ENCODE peak calls at places on chromosomes 12 and 14, in six cellular contexts. One of them, this sample, is unnamed. For H3K4me1, the result is how much of the 10 kb centered on the place peaks cover.

GRCh38 chr12:1832801-1833595 is 12.6 kb downstream of the LRTM2 start:
- DNase-seq in ovary: no peak
- DNase-seq in testis: no peak
- DNase-seq in uterus: no peak
- DNase-seq in A549: no peak
- DNase-seq in transverse colon: no peak
- DNase-seq in this sample: no peak

GRCh38 chr12:7060353-7060954 is at the start of gene C1S:
- DNase-seq in transverse colon: peak
- DNase-seq in uterus: peak
- DNase-seq in ovary: peak
- DNase-seq in A549: peak
- DNase-seq in testis: peak
- DNase-seq in this sample: peak

GRCh38 chr12:40788276-40788675 is 96.0 kb downstream of the CNTN1 start:
- DNase-seq in testis: no peak
- DNase-seq in transverse colon: no peak
- DNase-seq in uterus: no peak
- DNase-seq in ovary: no peak
- DNase-seq in A549: no peak
- DNase-seq in this sample: no peak

GRCh38 chr12:66859751-66860440 is 181.0 kb upstream of the GRIP1 start:
- DNase-seq in transverse colon: no peak
- DNase-seq in testis: peak
- DNase-seq in A549: no peak
- DNase-seq in uterus: no peak
- DNase-seq in ovary: no peak
- DNase-seq in this sample: no peak

GRCh38 chr12:27208414-27208750 is 35.7 kb upstream of the STK38L start:
- DNase-seq in A549: no peak
- DNase-seq in transverse colon: no peak
- DNase-seq in testis: no peak
- DNase-seq in ovary: no peak
- DNase-seq in uterus: no peak
- DNase-seq in this sample: no peak

GRCh38 chr12:49026678-49027480 is 8.3 kb upstream of the PRKAG1 start:
- DNase-seq in transverse colon: peak
- DNase-seq in ovary: no peak
- DNase-seq in testis: no peak
- DNase-seq in A549: no peak
- DNase-seq in uterus: peak
- DNase-seq in this sample: no peak

GRCh38 chr12:104720346-104721064 is 237.6 kb downstream of the SLC41A2 start:
- DNase-seq in ovary: no peak
- DNase-seq in testis: peak
- DNase-seq in A549: no peak
- DNase-seq in uterus: no peak
- DNase-seq in transverse colon: peak
- DNase-seq in this sample: no peak

GRCh38 chr12:111570090-111570961 is 28.8 kb downstream of the ATXN2 start:
- DNase-seq in A549: peak
- DNase-seq in testis: no peak
- DNase-seq in transverse colon: no peak
- DNase-seq in ovary: no peak
- DNase-seq in uterus: no peak
- DNase-seq in this sample: no peak

GRCh38 chr12:10184261-10184843 is 5.5 kb downstream of the TMEM52B start:
- DNase-seq in uterus: no peak
- DNase-seq in testis: no peak
- DNase-seq in ovary: no peak
- DNase-seq in A549: no peak
- DNase-seq in transverse colon: no peak
- DNase-seq in this sample: no peak

GRCh38 chr14:94936411-94936892 is 166.5 kb upstream of the GSC start:
- DNase-seq in ovary: peak
- DNase-seq in testis: peak
- DNase-seq in transverse colon: peak
- DNase-seq in A549: no peak
- DNase-seq in uterus: peak
- DNase-seq in this sample: no peak

GRCh38 chr14:104429291-104429861 is 150.2 kb upstream of the C14orf180 start:
- DNase-seq in ovary: no peak
- DNase-seq in uterus: no peak
- DNase-seq in transverse colon: no peak
- DNase-seq in A549: no peak
- DNase-seq in testis: no peak
- DNase-seq in this sample: peak

GRCh38 chr14:69535230-69535848 is 39.3 kb downstream of the CCDC177 start:
- DNase-seq in testis: peak
- DNase-seq in A549: peak
- DNase-seq in transverse colon: peak
- DNase-seq in ovary: no peak
- DNase-seq in uterus: no peak
- DNase-seq in this sample: no peak

GRCh38 chr12:55682087-55682796 is 25.5 kb downstream of the ITGA7 start:
- DNase-seq in A549: peak
- DNase-seq in uterus: no peak
- DNase-seq in ovary: no peak
- DNase-seq in transverse colon: no peak
- DNase-seq in testis: no peak
- DNase-seq in this sample: no peak

GRCh38 chr12:74349925-74350324 is 187.7 kb upstream of the ATXN7L3B start:
- DNase-seq in uterus: no peak
- DNase-seq in testis: peak
- DNase-seq in transverse colon: no peak
- DNase-seq in A549: no peak
- DNase-seq in ovary: no peak
- DNase-seq in this sample: no peak

GRCh38 chr14:92259613-92260357 is 63.2 kb upstream of the SLC24A4 start:
- DNase-seq in A549: no peak
- DNase-seq in transverse colon: no peak
- DNase-seq in testis: no peak
- DNase-seq in ovary: no peak
- DNase-seq in uterus: no peak
- DNase-seq in this sample: no peak

GRCh38 chr14:101072945-101073597 is 169.5 kb upstream of the RTL1 start:
- DNase-seq in transverse colon: peak
- DNase-seq in uterus: peak
- DNase-seq in A549: peak
- DNase-seq in ovary: peak
- DNase-seq in testis: peak
- DNase-seq in this sample: peak

GRCh38 chr12:93060666-93061413 is 131.7 kb upstream of the EEA1 start:
- DNase-seq in testis: peak
- DNase-seq in uterus: peak
- DNase-seq in transverse colon: no peak
- DNase-seq in ovary: peak
- DNase-seq in A549: no peak
- DNase-seq in this sample: no peak

GRCh38 chr14:37056473-37056872 is 115.9 kb downstream of the SLC25A21 start:
- DNase-seq in A549: peak
- DNase-seq in testis: peak
- DNase-seq in uterus: no peak
- DNase-seq in transverse colon: no peak
- DNase-seq in ovary: no peak
- DNase-seq in this sample: no peak

GRCh38 chr14:35362911-35363374 is 41.6 kb downstream of the NFKBIA start:
- DNase-seq in A549: no peak
- DNase-seq in testis: no peak
- DNase-seq in uterus: no peak
- DNase-seq in transverse colon: no peak
- DNase-seq in ovary: no peak
- DNase-seq in this sample: no peak

GRCh38 chr12:119942386-119942785 is 46.6 kb upstream of the BICDL1 start:
- DNase-seq in testis: peak
- DNase-seq in uterus: no peak
- DNase-seq in transverse colon: no peak
- DNase-seq in ovary: no peak
- DNase-seq in A549: no peak
- DNase-seq in this sample: no peak

GRCh38 chr14:75428230-75429104 is 645 bp downstream of the JDP2 start:
- DNase-seq in ovary: peak
- DNase-seq in uterus: peak
- DNase-seq in testis: no peak
- DNase-seq in A549: peak
- DNase-seq in transverse colon: peak
- DNase-seq in this sample: no peak

GRCh38 chr12:30795660-30796507 is 41.1 kb upstream of the CAPRIN2 start:
- DNase-seq in A549: peak
- DNase-seq in ovary: peak
- DNase-seq in testis: peak
- DNase-seq in uterus: peak
- DNase-seq in transverse colon: peak
- DNase-seq in this sample: no peak

GRCh38 chr14:68762944-68763831 is 29.7 kb downstream of the ZFP36L1 start:
- DNase-seq in uterus: peak
- DNase-seq in testis: peak
- DNase-seq in transverse colon: no peak
- DNase-seq in A549: no peak
- DNase-seq in ovary: peak
- DNase-seq in this sample: no peak

GRCh38 chr12:123038966-123039365 is 58.5 kb downstream of the ARL6IP4 start:
- DNase-seq in transverse colon: no peak
- DNase-seq in A549: no peak
- DNase-seq in uterus: no peak
- DNase-seq in ovary: no peak
- DNase-seq in testis: no peak
- DNase-seq in this sample: no peak

DNA sequence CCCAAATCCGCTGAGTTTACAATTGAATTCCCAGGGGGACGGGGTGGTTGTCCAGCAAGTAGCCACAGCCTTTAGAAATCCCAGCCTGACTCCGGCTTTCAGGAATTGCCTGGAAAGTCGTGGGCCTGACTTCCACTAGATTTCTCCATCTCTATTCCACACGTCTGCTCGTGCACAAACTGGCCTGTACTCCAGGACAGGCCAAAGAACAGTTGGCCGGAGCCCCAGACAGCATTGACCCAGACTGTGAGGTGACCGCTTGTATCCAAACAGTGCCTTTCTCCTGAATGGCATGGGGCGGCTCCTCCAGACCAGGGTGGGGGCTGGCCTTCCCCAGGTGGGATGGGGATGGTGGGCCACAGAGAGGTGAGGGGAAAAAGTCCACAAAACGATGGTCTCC is 62.2 kb downstream of the KDM2B start:
- DNase-seq in ovary: no peak
- DNase-seq in testis: peak
- DNase-seq in transverse colon: no peak
- DNase-seq in uterus: no peak
- DNase-seq in A549: no peak
- DNase-seq in this sample: no peak
- TF ChIP-seq POLR2A in ovary: no peak
- TF ChIP-seq POLR2A in testis: no peak
- TF ChIP-seq POLR2A in transverse colon: no peak
- TF ChIP-seq POLR2A in uterus: no peak
- TF ChIP-seq POLR2A in A549: no peak
- TF ChIP-seq POLR2A in this sample: no peak

GRCh38 chr12:52228366-52228765 is 4.7 kb upstream of the KRT7 start:
- DNase-seq in A549: no peak
- DNase-seq in testis: no peak
- DNase-seq in transverse colon: no peak
- DNase-seq in uterus: no peak
- DNase-seq in ovary: no peak
- DNase-seq in this sample: no peak
- H3K4me1 ChIP-seq in A549: half or more
- H3K4me1 ChIP-seq in testis: under half
- H3K4me1 ChIP-seq in transverse colon: under half
- H3K4me1 ChIP-seq in uterus: under half
- H3K4me1 ChIP-seq in ovary: under half
- H3K4me1 ChIP-seq in this sample: under half

GRCh38 chr14:73995977-73996378 is 23.1 kb downstream of the ENTPD5 start:
- DNase-seq in A549: no peak
- DNase-seq in transverse colon: peak
- DNase-seq in testis: no peak
- DNase-seq in ovary: no peak
- DNase-seq in uterus: no peak
- DNase-seq in this sample: no peak
- TF ChIP-seq POLR2A in A549: no peak
- TF ChIP-seq POLR2A in transverse colon: peak
- TF ChIP-seq POLR2A in testis: no peak
- TF ChIP-seq POLR2A in ovary: no peak
- TF ChIP-seq POLR2A in uterus: no peak
- TF ChIP-seq POLR2A in this sample: no peak

GRCh38 chr14:102929349-102930137 is 7.1 kb downstream of the AMN start:
- DNase-seq in A549: no peak
- DNase-seq in testis: no peak
- DNase-seq in uterus: no peak
- DNase-seq in transverse colon: peak
- DNase-seq in ovary: no peak
- DNase-seq in this sample: no peak

GRCh38 chr14:102932484-102933248 is 10.2 kb downstream of the AMN start:
- DNase-seq in ovary: no peak
- DNase-seq in A549: no peak
- DNase-seq in testis: no peak
- DNase-seq in uterus: no peak
- DNase-seq in transverse colon: no peak
- DNase-seq in this sample: no peak

GRCh38 chr14:102930138-102930752 is 7.8 kb downstream of the AMN start:
- DNase-seq in testis: no peak
- DNase-seq in ovary: no peak
- DNase-seq in uterus: no peak
- DNase-seq in transverse colon: peak
- DNase-seq in A549: no peak
- DNase-seq in this sample: no peak

GRCh38 chr14:102931580-102932285 is 9.3 kb downstream of the AMN start:
- DNase-seq in uterus: no peak
- DNase-seq in A549: no peak
- DNase-seq in ovary: no peak
- DNase-seq in testis: no peak
- DNase-seq in transverse colon: no peak
- DNase-seq in this sample: no peak

GRCh38 chr14:102930753-102931579 is 8.5 kb downstream of the AMN start:
- DNase-seq in transverse colon: peak
- DNase-seq in uterus: no peak
- DNase-seq in A549: no peak
- DNase-seq in ovary: no peak
- DNase-seq in testis: no peak
- DNase-seq in this sample: no peak
- H3K4me1 ChIP-seq in transverse colon: under half
- H3K4me1 ChIP-seq in uterus: under half
- H3K4me1 ChIP-seq in A549: under half
- H3K4me1 ChIP-seq in ovary: under half
- H3K4me1 ChIP-seq in testis: under half
- H3K4me1 ChIP-seq in this sample: under half

GRCh38 chr12:132600048-132601032 is 10.0 kb downstream of the LRCOL1 start:
- DNase-seq in testis: peak
- DNase-seq in ovary: peak
- DNase-seq in A549: peak
- DNase-seq in transverse colon: peak
- DNase-seq in uterus: peak
- DNase-seq in this sample: no peak
- TF ChIP-seq POLR2A in testis: no peak
- TF ChIP-seq POLR2A in ovary: no peak
- TF ChIP-seq POLR2A in A549: no peak
- TF ChIP-seq POLR2A in transverse colon: no peak
- TF ChIP-seq POLR2A in uterus: peak
- TF ChIP-seq POLR2A in this sample: no peak